ENCODE peak calls at places on chromosomes 4 and X, in five cellular contexts. R is brain microvascular endothelial cell, H is adrenal gland, N is HL-60, B is ovary. T is an unnamed sample.

GRCh38 chr4:47287735-47288134 is 175.8 kb downstream of the COMMD8 start:
- DNase-seq in B (no peak), N (no peak), H (no peak), R (peak), T (no peak)

GRCh38 chrX:6460893-6461490 is 73.9 kb downstream of the VCX3A start:
- DNase-seq in N (no peak), B (no peak), R (peak), H (no peak), T (no peak)

GRCh38 chr4:118400362-118400761 is 47.6 kb upstream of the PRSS12 start:
- DNase-seq in R (peak), H (no peak), N (no peak), B (no peak), T (no peak)

GRCh38 chrX:2147928-2148327 is 352.8 kb downstream of the DHRSX start:
- DNase-seq in H (no peak), R (no peak), B (no peak), N (no peak), T (no peak)

GRCh38 chr4:72951147-72951546 is 118.4 kb downstream of the COX18 start:
- DNase-seq in B (no peak), N (no peak), H (no peak), R (no peak), T (no peak)

GRCh38 chr4:53714377-53715140 is 123.3 kb upstream of the LNX1 start:
- DNase-seq in H (no peak), R (peak), N (no peak), B (no peak), T (no peak)

GRCh38 chr4:7911044-7911578 is 28.6 kb downstream of the AFAP1 start:
- DNase-seq in B (no peak), R (peak), N (no peak), H (no peak), T (no peak)

GRCh38 chr4:179112441-179113170 is 1670.4 kb upstream of the AGA start:
- DNase-seq in H (no peak), N (no peak), B (no peak), R (no peak), T (no peak)

GRCh38 chrX:66233206-66233605 is 69.2 kb downstream of the HEPH start:
- DNase-seq in N (no peak), H (no peak), R (no peak), B (no peak), T (no peak)

GRCh38 chrX:150649096-150649870 is 43.9 kb upstream of the MTMR1 start:
- DNase-seq in H (peak), B (peak), R (peak), N (no peak), T (no peak)

GRCh38 chr4:156763511-156763910 is 208.1 kb downstream of the PDGFC start:
- DNase-seq in H (no peak), B (no peak), R (no peak), N (no peak), T (no peak)

GRCh38 chr4:1534876-1535526 is 128.8 kb upstream of the NKX1-1 start:
- DNase-seq in B (no peak), H (no peak), R (no peak), N (no peak), T (no peak)

GRCh38 chrX:65635371-65635770 is 32.1 kb upstream of the MSN start:
- DNase-seq in B (peak), N (no peak), H (peak), R (no peak), T (no peak)

GRCh38 chr4:143742834-143743233 is 42.4 kb upstream of the FREM3 start:
- DNase-seq in R (no peak), B (no peak), N (no peak), H (no peak), T (no peak)

DNA sequence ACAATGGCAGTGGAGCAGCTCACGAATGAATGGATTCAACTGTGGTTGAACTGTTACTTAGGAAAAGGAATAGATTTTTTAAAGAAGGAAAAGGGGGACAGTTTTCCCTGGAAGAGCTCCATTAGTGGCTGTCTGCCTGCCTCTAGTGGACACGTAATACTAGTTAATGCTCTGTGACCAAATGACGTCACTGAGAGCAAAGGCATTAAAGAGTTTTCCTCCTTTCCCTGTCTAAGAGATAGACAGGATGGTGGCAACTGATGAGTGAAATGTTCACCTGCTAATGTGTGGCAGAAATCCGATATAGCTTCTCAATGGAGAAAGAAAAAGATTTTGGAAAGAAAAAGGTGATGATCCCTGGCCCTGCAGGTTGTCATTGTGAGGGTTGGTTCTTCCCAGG is 52.3 kb upstream of the SCML1 start:
- DNase-seq in B (no peak), H (no peak), R (no peak), N (no peak), T (no peak)
- H3K4me3 ChIP-seq in B (no peak), H (no peak), R (no peak), N (no peak), T (no peak)

DNA sequence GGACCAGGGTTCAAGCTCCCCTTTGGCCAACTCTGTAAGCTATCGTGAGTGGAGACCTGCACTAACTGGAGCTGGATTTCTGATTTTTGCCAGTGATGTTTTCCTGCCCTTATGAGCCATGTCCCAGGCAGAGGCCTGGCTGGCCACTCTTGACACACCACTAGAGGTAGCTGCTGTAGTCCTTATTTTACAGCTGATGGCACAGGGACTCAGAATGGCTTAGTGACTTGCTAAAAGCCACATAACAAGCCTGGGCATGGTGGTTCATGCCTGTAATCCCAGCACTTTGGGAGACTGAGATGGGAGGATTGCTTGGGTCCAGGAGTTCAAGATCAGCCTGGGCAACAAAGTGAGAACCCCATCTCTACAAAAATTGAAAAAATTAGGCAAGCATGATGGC is 33.4 kb downstream of the CYTL1 start:
- DNase-seq in B (no peak), N (no peak), H (no peak), R (no peak), T (no peak)
- TF ChIP-seq CTCF in B (no peak), N (no peak), H (no peak), R (peak), T (peak)

DNA sequence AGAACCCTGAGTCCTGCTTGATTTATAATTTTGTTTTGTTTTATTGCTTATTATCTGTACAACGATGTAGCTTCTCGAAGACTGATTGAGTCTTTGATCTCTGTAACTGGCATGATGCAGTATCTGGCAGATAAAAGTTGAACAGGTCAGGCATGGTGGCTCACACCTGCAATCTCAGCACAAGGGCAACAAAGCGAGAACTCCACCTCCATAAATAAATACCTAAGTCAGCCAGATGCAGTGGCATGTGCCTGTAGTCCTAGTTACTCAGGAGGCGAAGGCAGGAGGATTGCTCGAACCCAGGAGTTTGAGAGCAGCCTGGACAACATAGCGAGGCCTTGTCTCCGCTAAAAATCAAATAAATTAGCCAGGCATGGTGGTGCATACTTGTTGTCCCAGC is 15.7 kb upstream of the WDR19 start:
- DNase-seq in N (no peak), H (no peak), B (no peak), R (no peak), T (no peak)
- H3K4me3 ChIP-seq in N (no peak), H (no peak), B (no peak), R (no peak), T (no peak)

DNA sequence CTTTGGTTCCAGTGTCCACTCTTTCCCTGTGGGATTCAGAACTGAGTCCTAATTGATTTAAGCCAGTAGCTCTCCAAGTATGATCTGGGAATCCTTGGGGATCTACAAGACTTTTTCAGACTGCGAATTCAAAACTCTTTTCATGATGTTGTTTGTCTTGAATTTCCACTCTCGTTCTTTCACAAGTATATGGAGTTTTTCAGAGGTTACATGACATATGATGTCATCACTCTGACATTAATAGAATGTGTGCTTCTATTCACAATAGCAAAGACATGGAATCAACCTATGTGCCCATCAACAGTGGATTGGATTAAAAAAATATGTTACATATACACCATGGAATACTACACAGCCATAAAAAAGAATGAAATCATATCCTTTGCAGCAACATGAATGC is 23.2 kb upstream of the TSR2 start:
- DNase-seq in R (no peak), B (no peak), N (no peak), H (no peak), T (no peak)
- TF ChIP-seq CTCF in R (no peak), B (no peak), N (no peak), H (no peak), T (no peak)

GRCh38 chrX:12950851-12951589 is 23.9 kb upstream of the TMSB4X start:
- DNase-seq in B (no peak), R (no peak), H (no peak), N (no peak), T (no peak)
- H3K4me3 ChIP-seq in B (no peak), R (no peak), H (no peak), N (peak), T (peak)

DNA sequence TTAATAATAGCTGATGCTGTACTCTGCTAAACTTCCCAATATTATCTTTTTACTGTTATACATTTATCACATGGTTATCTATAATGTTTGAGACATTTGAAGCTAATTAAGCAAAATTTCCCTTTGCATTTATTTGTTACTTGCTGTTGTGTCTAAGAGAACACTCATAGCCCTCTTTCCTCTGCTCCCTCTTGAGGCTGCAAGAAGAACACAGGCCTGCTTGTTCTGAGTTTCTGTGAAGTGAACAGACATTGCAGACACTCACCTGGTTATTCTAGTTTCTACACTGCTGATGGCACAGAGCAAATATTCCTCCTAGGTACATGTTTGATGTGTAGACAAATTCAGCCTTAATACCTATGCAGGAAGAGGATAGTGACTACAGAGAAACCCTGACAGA is 367.8 kb downstream of the GASK1B start:
- DNase-seq in N (no peak), B (no peak), H (no peak), R (no peak), T (no peak)
- TF ChIP-seq CTCF in N (no peak), B (no peak), H (no peak), R (peak), T (peak)

GRCh38 chrX:130171446-130172126 is at the start of gene RAB33A:
- DNase-seq in N (peak), H (no peak), R (no peak), B (peak), T (no peak)
- H3K4me3 ChIP-seq in N (peak), H (no peak), R (peak), B (peak), T (peak)

DNA sequence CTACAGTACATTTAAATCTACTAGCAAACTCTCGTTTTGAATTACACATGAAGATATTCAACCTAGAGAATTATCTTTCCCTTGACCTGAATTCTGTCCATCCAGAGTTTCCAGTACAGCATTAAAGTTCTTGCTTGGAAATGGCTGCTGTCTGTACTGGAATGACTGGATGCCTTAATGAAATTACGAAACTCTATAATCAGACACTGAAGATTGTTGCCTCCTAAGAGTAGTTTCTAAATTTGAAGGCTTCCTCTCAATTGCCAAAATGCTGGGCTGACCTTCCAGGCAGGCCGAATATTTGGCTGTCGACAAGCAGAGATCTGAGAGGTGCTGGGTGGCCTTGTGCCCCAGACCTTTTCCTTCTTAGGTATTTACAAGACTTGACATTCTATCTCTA is 215.1 kb upstream of the GPC4 start:
- DNase-seq in B (no peak), H (no peak), R (no peak), N (no peak), T (no peak)
- TF ChIP-seq CTCF in B (no peak), H (no peak), R (no peak), N (no peak), T (no peak)